ENCODE peak calls at places on chromosome 12, in seven cellular contexts. S, E, Q, Z, B, G and P are unnamed samples.

GRCh38 chr12:68310370-68310769 is 21.8 kb downstream of the MDM1 start:
- DNase-seq in E (no peak), S (no peak), Z (no peak), B (no peak), Q (no peak), G (peak), P (no peak)

GRCh38 chr12:75706786-75707605 is 195.6 kb upstream of the KRR1 start:
- DNase-seq in S (no peak), E (no peak), Z (no peak), B (peak), G (no peak), Q (no peak), P (no peak)

GRCh38 chr12:6463211-6463610 is 7.3 kb downstream of the VAMP1 start:
- DNase-seq in E (no peak), G (no peak), S (no peak), Z (no peak), B (no peak), Q (peak), P (no peak)

GRCh38 chr12:93122089-93122488 is 193.0 kb upstream of the EEA1 start:
- DNase-seq in Q (no peak), G (peak), E (no peak), Z (no peak), S (no peak), B (no peak), P (peak)

GRCh38 chr12:104138747-104139186 is 757 bp upstream of the NFYB start:
- DNase-seq in Q (no peak), G (no peak), E (no peak), Z (peak), S (no peak), B (no peak), P (no peak)

GRCh38 chr12:119949145-119949544 is 39.9 kb upstream of the BICDL1 start:
- DNase-seq in Z (no peak), B (no peak), Q (no peak), S (no peak), E (no peak), G (no peak), P (no peak)

GRCh38 chr12:120168337-120168736 is 26.2 kb downstream of the GCN1 start:
- DNase-seq in E (no peak), Q (no peak), G (no peak), S (no peak), B (no peak), Z (no peak), P (no peak)

GRCh38 chr12:30959110-30959710 is 32.7 kb downstream of the TSPAN11 start:
- DNase-seq in E (no peak), G (no peak), Q (no peak), B (no peak), S (no peak), Z (no peak), P (peak)

GRCh38 chr12:119686776-119687175 is 18.8 kb downstream of the PRKAB1 start:
- DNase-seq in S (no peak), Q (no peak), G (no peak), Z (no peak), B (no peak), E (no peak), P (no peak)

GRCh38 chr12:6828671-6829531 is 694 bp downstream of the P3H3 start:
- DNase-seq in G (no peak), Z (peak), E (peak), Q (peak), B (peak), S (peak), P (no peak)

GRCh38 chr12:128801879-128802391 is 21.8 kb downstream of the SLC15A4 start:
- DNase-seq in G (no peak), E (no peak), Z (no peak), B (no peak), S (no peak), Q (no peak), P (no peak)